ENCODE peak calls at places on chromosomes 6 and 20, in four cellular contexts. N, K, R and S are unnamed samples.

GRCh38 chr6:108800510-108800909 is 47.7 kb upstream of the ARMC2 start:
- DNase-seq in N (no peak), K (no peak), R (peak; percentile 39), S (no peak)

GRCh38 chr6:52749546-52750152 is 13.6 kb downstream of the GSTA2 start:
- DNase-seq in N (no peak), K (no peak), R (no peak), S (no peak)

GRCh38 chr6:122736166-122736565 is 43.4 kb upstream of the FABP7 start:
- DNase-seq in N (no peak), K (no peak), R (no peak), S (no peak)

GRCh38 chr20:24048014-24048611 is 59.5 kb upstream of the GGTLC1 start:
- DNase-seq in N (no peak), K (no peak), R (no peak), S (no peak)

GRCh38 chr6:27672113-27672799 is 199.4 kb upstream of the ZNF184 start:
- DNase-seq in N (peak; percentile 30), K (no peak), R (no peak), S (no peak)

GRCh38 chr6:168372871-168373270 is 53.3 kb upstream of the DACT2 start:
- DNase-seq in N (no peak), K (no peak), R (no peak), S (no peak)

GRCh38 chr6:35318200-35318844 is 20.7 kb downstream of the DEF6 start:
- DNase-seq in N (peak; percentile 86), K (peak; percentile 94), R (peak; percentile 46), S (peak; percentile 97)

GRCh38 chr6:31048090-31048489 is 37.8 kb downstream of the MUC22 start:
- DNase-seq in N (peak; percentile 32), K (no peak), R (no peak), S (no peak)

GRCh38 chr20:11432407-11432806 is 485.3 kb upstream of the BTBD3 start:
- DNase-seq in N (peak; percentile 75), K (no peak), R (no peak), S (no peak)

GRCh38 chr6:42041131-42042055 is 8.9 kb upstream of the TAF8 start:
- DNase-seq in N (no peak), K (no peak), R (no peak), S (no peak)

GRCh38 chr6:168636147-168636982 is 195.4 kb downstream of the SMOC2 start:
- DNase-seq in N (no peak), K (no peak), R (no peak), S (no peak)

GRCh38 chr6:169868458-169868857 is 117.0 kb downstream of the ERMARD start:
- DNase-seq in N (no peak), K (no peak), R (peak; percentile 1), S (no peak)

GRCh38 chr6:51901766-51902165 is 185.6 kb downstream of the PKHD1 start:
- DNase-seq in N (no peak), K (no peak), R (no peak), S (no peak)

GRCh38 chr6:31901415-31901952 is 402 bp downstream of the ZBTB12 start:
- DNase-seq in N (peak; percentile 55), K (peak; percentile 73), R (peak; percentile 26), S (no peak)

GRCh38 chr6:70601014-70601413 is 34.3 kb downstream of the SDHAF4 start:
- DNase-seq in N (no peak), K (no peak), R (no peak), S (no peak)

GRCh38 chr6:70312165-70312564 is 9.3 kb upstream of the COL9A1 start:
- DNase-seq in N (peak; percentile 64), K (no peak), R (no peak), S (no peak)

GRCh38 chr20:4053516-4053919 is 38.2 kb upstream of the RNF24 start:
- DNase-seq in N (peak; percentile 43), K (no peak), R (no peak), S (no peak)